ENCODE peak calls at places on chromosomes 6 and 20, in five cellular contexts. W is transverse colon, B is GM12878, Y is stomach, O is upper lobe of left lung. S is an unnamed sample.

GRCh38 chr6:168240147-168240546 is 79.4 kb downstream of the DACT2 start:
- DNase-seq in Y (no peak), O (no peak), B (no peak), W (no peak), S (no peak)

GRCh38 chr6:149728499-149729234 is 10.8 kb upstream of the LATS1 start:
- DNase-seq in Y (no peak), W (no peak), B (no peak), O (no peak), S (no peak)

GRCh38 chr6:155530219-155530834 is 74.7 kb upstream of the NOX3 start:
- DNase-seq in Y (no peak), O (no peak), B (no peak), W (no peak), S (no peak)

GRCh38 chr6:34338811-34339210 is 53.7 kb downstream of the NUDT3 start:
- DNase-seq in W (no peak), O (no peak), B (no peak), Y (no peak), S (no peak)

GRCh38 chr6:69593706-69594105 is 203.1 kb downstream of the LMBRD1 start:
- DNase-seq in W (no peak), Y (no peak), B (no peak), O (no peak), S (no peak)

GRCh38 chr20:46562373-46563169 is 12.1 kb upstream of the OCSTAMP start:
- DNase-seq in O (no peak), Y (peak; percentile 76), B (no peak), W (peak; percentile 73), S (peak; percentile 89)

GRCh38 chr6:146041282-146041681 is 12.4 kb downstream of the GRM1 start:
- DNase-seq in W (no peak), O (no peak), Y (no peak), B (no peak), S (no peak)

GRCh38 chr20:61515922-61516321 is 263.9 kb downstream of the CDH4 start:
- DNase-seq in O (no peak), B (no peak), W (no peak), Y (no peak), S (no peak)

GRCh38 chr20:4320284-4320683 is 304.9 kb upstream of the RNF24 start:
- DNase-seq in Y (no peak), O (no peak), B (no peak), W (no peak), S (no peak)

GRCh38 chr6:134185277-134185676 is 132.6 kb downstream of the SGK1 start:
- DNase-seq in W (no peak), O (no peak), Y (no peak), B (no peak), S (no peak)

GRCh38 chr6:37638414-37639079 is 59.1 kb downstream of the MDGA1 start:
- DNase-seq in Y (no peak), O (no peak), B (no peak), W (no peak), S (no peak)

GRCh38 chr6:9083108-9083507 is 647.8 kb upstream of the SLC35B3 start:
- DNase-seq in O (no peak), B (no peak), W (no peak), Y (no peak), S (no peak)
- TF ChIP-seq POLR2AphosphoS5 in O (no peak), B (no peak), W (no peak), Y (no peak), S (no peak)

GRCh38 chr6:143884161-143884560 is 19.9 kb downstream of the ZC2HC1B start:
- DNase-seq in W (no peak), B (no peak), O (no peak), Y (no peak), S (no peak)
- TF ChIP-seq EP300 in W (no peak), B (no peak), O (no peak), Y (no peak), S (no peak)

GRCh38 chr20:44624743-44625271 is 26.7 kb downstream of the ADA start:
- DNase-seq in B (no peak), O (no peak), W (no peak), Y (no peak), S (no peak)

GRCh38 chr20:44627364-44628010 is 24.0 kb downstream of the ADA start:
- DNase-seq in Y (no peak), W (no peak), B (no peak), O (no peak), S (no peak)

GRCh38 chr20:44624152-44624551 is 27.3 kb downstream of the ADA start:
- DNase-seq in B (no peak), Y (no peak), W (no peak), O (no peak), S (no peak)

GRCh38 chr20:44626278-44626677 is 25.2 kb downstream of the ADA start:
- DNase-seq in B (no peak), Y (no peak), O (no peak), W (no peak), S (no peak)

GRCh38 chr20:44625361-44625760 is 26.1 kb downstream of the ADA start:
- DNase-seq in Y (no peak), W (no peak), O (peak; percentile 77), B (no peak), S (no peak)
- TF ChIP-seq POLR2AphosphoS5 in Y (no peak), W (no peak), O (no peak), B (no peak), S (no peak)

DNA sequence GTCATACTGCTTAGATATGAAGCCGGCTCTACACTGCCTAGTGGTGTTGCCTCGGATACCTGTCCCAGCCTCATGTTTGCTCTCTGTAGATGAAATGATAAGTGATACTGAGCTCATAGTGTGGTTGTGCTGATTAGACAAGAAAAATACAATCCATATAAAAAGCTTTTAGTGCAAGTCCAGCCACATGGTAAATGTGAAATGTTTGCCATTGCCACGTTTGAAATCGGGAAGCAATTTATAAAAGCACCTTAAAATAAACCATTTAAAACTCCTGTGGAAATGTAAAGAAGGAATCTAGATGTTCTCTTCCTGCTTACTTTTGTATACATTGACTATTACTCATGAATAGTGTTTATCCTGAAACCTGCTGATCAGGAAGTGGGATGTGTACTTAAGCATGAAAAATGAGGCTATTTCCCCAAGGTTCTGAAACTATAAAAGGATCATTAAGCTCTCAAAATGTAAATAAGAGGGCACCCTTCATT is 13.2 kb upstream of the PBOV1 start:
- DNase-seq in B (no peak), O (no peak), W (no peak), Y (peak; percentile 63), S (no peak)
- TF ChIP-seq EP300 in B (no peak), O (no peak), W (no peak), Y (no peak), S (no peak)

GRCh38 chr6:90369024-90369519 is 72.4 kb upstream of the BACH2 start:
- DNase-seq in W (peak; percentile 33), Y (peak; percentile 27), B (peak; percentile 90), O (no peak), S (no peak)
- TF ChIP-seq POLR2AphosphoS5 in W (peak; percentile 86), Y (peak; percentile 90), B (no peak), O (peak; percentile 65), S (peak; percentile 40)

GRCh38 chr6:11392778-11393507 is 144.6 kb upstream of the TMEM170B start:
- DNase-seq in O (no peak), Y (peak; percentile 53), W (peak; percentile 79), B (no peak), S (no peak)
- TF ChIP-seq EP300 in O (peak; percentile 68), Y (no peak), W (peak; percentile 59), B (no peak), S (no peak)

DNA sequence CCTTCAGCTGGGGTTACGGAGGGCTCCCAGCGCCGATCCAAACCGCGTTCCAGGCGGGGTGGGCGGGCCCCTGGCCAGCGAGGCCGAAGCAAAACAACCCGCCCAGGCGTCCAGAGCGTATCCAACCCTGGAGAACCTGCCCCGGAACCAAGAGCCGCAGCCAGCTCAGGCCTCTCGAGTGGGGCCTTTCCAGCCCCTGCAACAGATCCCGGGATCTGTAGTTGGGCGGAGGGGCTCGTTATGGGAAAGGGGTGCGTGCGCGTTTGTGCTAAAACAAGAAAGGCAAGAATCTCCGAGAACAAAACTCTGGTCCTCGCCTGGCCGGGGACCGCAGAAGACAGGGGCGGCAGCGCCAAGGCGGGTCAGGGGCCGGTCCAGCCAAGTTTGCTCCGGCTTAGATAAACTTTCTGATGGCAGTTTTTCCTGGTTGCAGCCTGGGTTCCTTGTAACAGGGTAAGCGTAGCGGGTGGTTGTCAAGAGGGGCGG is 528 bp upstream of the RIN2 start:
- DNase-seq in W (peak; percentile 74), B (no peak), O (peak; percentile 95), Y (peak; percentile 84), S (peak; percentile 92)
- TF ChIP-seq POLR2AphosphoS5 in W (peak; percentile 77), B (no peak), O (peak; percentile 51), Y (peak; percentile 61), S (no peak)

DNA sequence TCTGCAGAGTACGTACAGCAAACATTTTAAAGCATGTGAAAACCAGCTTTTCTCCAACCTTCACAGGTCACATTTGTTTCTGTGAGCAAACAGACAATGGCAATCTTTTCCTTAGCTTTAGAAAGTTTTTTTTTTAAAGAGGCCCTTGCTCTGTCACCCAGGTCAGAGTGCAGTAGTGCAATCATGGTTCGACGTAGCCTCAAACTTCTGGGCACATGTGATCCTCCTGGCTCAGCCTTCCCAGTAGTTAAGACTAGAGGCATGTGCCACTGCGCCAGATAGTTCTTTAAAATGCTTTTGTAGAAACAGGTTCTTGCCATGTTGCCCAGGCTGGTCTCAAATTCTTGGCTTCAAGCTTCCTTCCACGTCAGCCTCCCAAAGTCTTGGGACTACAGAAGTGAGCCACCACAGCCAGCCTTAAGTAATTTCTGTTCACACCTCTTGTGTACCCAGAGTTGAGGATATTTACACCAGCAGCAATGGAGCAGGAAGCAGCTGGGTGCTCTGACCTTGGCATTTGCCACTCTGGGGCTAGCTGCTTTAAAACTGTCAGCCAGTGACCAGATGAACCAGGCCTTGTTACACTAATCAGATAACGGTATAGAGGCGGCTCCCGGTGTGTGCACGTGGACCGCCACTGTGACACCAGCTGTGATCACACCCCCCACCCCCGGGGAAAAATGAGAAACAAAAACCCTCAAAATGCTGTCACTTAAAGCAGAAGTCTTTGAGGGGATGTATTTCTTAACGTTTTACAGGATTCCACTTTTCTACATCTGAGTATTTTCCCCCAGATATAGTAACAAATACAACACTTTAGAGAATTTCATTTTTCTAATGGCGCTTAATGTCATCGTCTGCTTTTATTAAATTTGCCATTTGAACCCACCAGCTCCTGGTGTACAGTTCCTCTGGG is 71.3 kb downstream of the AKAP12 start:
- DNase-seq in W (no peak), B (no peak), O (no peak), Y (no peak), S (no peak)
- TF ChIP-seq EP300 in W (no peak), B (no peak), O (no peak), Y (no peak), S (no peak)